ENCODE peak calls at places on chromosomes 16 and 17, in four cellular contexts. One of them, this sample, is unnamed.

GRCh38 chr17:21019976-21020575 is 22.7 kb downstream of the USP22 start:
- DNase-seq in fibroblast of lung: no peak
- DNase-seq in HAP-1: no peak
- DNase-seq in cardiac muscle cell: peak; percentile 54
- DNase-seq in this sample: no peak

GRCh38 chr17:3893003-3893719 is at the start of gene CAMKK1:
- DNase-seq in fibroblast of lung: peak; percentile 77
- DNase-seq in HAP-1: peak; percentile 83
- DNase-seq in cardiac muscle cell: peak; percentile 87
- DNase-seq in this sample: peak; percentile 96

GRCh38 chr17:79923974-79924638 is 84.9 kb upstream of the CBX4 start:
- DNase-seq in fibroblast of lung: no peak
- DNase-seq in HAP-1: peak; percentile 14
- DNase-seq in cardiac muscle cell: peak; percentile 37
- DNase-seq in this sample: peak; percentile 27

GRCh38 chr17:28634211-28634865 is 10.6 kb downstream of the BLTP2 start:
- DNase-seq in fibroblast of lung: no peak
- DNase-seq in HAP-1: no peak
- DNase-seq in cardiac muscle cell: no peak
- DNase-seq in this sample: no peak

GRCh38 chr17:31489295-31490018 is 98.0 kb downstream of the RAB11FIP4 start:
- DNase-seq in fibroblast of lung: no peak
- DNase-seq in HAP-1: no peak
- DNase-seq in cardiac muscle cell: no peak
- DNase-seq in this sample: no peak

GRCh38 chr17:54903375-54903774 is 2.7 kb downstream of the TOM1L1 start:
- DNase-seq in fibroblast of lung: peak; percentile 23
- DNase-seq in HAP-1: no peak
- DNase-seq in cardiac muscle cell: peak; percentile 18
- DNase-seq in this sample: peak; percentile 37

GRCh38 chr17:8955560-8955959 is 9.9 kb downstream of the PIK3R5 start:
- DNase-seq in fibroblast of lung: no peak
- DNase-seq in HAP-1: no peak
- DNase-seq in cardiac muscle cell: no peak
- DNase-seq in this sample: no peak

GRCh38 chr17:42553161-42553818 is 567 bp downstream of the HSD17B1 start:
- DNase-seq in fibroblast of lung: peak; percentile 56
- DNase-seq in HAP-1: peak; percentile 40
- DNase-seq in cardiac muscle cell: peak; percentile 62
- DNase-seq in this sample: no peak

GRCh38 chr16:27400751-27401620 is 988 bp upstream of the IL21R start:
- DNase-seq in fibroblast of lung: peak; percentile 75
- DNase-seq in HAP-1: no peak
- DNase-seq in cardiac muscle cell: peak; percentile 45
- DNase-seq in this sample: peak; percentile 25

GRCh38 chr16:57532251-57532625 is 4.1 kb downstream of the CCDC102A start:
- DNase-seq in fibroblast of lung: no peak
- DNase-seq in HAP-1: no peak
- DNase-seq in cardiac muscle cell: no peak
- DNase-seq in this sample: no peak

GRCh38 chr17:27552467-27552779 is 78.6 kb upstream of the LGALS9 start:
- DNase-seq in fibroblast of lung: peak; percentile 65
- DNase-seq in HAP-1: no peak
- DNase-seq in cardiac muscle cell: peak; percentile 47
- DNase-seq in this sample: peak; percentile 45

DNA sequence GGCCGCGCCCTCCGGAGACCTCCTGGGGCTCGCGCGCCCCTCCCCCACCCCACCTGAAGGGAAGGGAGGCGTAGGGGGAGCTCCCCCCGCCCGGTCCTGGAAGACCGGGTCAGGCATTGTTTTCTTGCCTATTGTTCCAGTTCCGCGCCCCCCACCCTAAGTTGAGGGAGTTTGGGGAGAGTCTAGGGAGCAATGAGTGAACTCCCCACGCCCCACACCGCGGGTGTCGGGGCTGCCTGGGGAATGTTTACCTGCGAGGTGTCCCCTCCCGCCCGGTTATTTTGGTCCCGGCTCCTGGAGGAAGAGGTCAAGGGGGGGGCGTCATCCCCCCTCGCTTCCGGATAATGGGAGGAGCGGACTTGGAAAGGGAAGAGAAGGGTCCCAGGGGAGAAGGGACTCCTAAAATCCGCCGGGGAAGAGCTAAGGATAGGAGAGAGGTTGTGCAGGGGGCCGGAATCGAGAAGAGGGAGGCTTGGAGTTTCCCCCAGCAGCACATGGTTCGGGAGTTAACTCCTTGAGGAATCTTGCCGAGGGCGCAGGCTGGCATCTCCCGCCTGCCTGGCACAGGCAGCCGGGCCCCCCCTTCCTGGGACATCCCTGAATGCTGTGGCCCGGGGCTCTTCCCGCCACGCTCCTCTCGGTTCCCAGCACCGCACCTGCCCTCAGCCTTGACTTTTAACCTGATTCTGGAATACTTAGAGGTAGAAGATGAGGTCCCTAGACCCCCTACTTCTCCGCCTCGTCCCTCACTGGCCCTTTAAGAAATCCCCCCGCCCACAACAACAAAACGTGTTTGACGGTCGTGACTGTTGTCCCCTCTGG is 941 bp downstream of the MLLT6 start:
- DNase-seq in fibroblast of lung: no peak
- DNase-seq in HAP-1: peak; percentile 84
- DNase-seq in cardiac muscle cell: peak; percentile 53
- DNase-seq in this sample: peak; percentile 56
- H3K27me3 ChIP-seq in fibroblast of lung: no peaks in the 10 kb centered on the region
- H3K27me3 ChIP-seq in HAP-1: no peaks in the 10 kb centered on the region
- H3K27me3 ChIP-seq in cardiac muscle cell: peaks cover 11% of the 10 kb centered on the region
- H3K27me3 ChIP-seq in this sample: no peaks in the 10 kb centered on the region

GRCh38 chr16:86805210-86805609 is 226.9 kb downstream of the FOXL1 start:
- DNase-seq in fibroblast of lung: no peak
- DNase-seq in HAP-1: no peak
- DNase-seq in cardiac muscle cell: no peak
- DNase-seq in this sample: no peak
- H3K27me3 ChIP-seq in fibroblast of lung: peaks cover 15% of the 10 kb centered on the region
- H3K27me3 ChIP-seq in HAP-1: peaks cover 11% of the 10 kb centered on the region
- H3K27me3 ChIP-seq in cardiac muscle cell: no peaks in the 10 kb centered on the region
- H3K27me3 ChIP-seq in this sample: peaks cover 97% of the 10 kb centered on the region

DNA sequence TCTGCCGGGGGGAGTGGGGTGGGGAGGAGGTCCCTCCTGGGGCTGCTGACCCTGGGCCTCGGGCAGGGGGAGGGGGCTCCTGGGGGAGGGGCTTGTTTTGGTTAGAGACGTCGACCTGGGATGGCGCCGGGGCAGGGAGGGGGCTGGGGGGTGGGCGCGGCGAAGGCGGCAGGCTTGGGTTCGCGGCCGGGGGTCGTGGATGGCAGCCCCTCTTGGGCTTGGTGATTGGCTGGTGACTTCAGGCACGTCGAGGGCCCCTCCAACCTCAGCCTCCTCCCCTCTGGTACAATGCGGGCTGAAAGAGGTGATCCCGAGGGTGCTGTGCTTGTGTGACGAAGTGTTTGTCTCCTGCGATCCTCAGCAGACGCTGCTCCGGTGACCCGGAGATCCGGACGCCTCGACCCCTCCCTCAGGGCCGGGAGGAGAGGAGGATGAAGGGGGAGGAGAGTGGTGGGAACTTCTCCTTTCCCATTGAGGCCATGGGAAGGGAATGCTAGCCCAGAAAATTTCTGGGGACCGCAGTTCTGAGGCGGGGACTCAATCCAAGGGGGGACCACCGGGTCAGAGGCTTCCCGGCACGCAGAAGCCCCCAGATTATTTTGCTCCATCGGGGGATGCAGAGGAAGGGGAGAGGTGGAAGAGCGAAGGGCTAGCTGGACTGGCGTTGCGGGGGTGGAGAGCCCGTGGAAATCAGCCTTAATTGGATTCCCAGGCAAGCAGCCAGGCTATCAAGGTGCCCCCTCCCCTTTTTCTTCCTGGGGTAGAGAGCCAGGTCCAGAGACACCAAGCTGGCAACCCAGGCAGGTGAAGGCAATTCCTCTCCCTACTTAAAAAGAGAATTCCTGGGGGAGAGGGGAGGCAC is 44.0 kb downstream of the RAI1 start:
- DNase-seq in fibroblast of lung: no peak
- DNase-seq in HAP-1: no peak
- DNase-seq in cardiac muscle cell: no peak
- DNase-seq in this sample: no peak
- H3K27me3 ChIP-seq in fibroblast of lung: no peaks in the 10 kb centered on the region
- H3K27me3 ChIP-seq in HAP-1: no peaks in the 10 kb centered on the region
- H3K27me3 ChIP-seq in cardiac muscle cell: peaks cover 18% of the 10 kb centered on the region
- H3K27me3 ChIP-seq in this sample: no peaks in the 10 kb centered on the region

GRCh38 chr16:86877108-86877507 is 298.8 kb downstream of the FOXL1 start:
- DNase-seq in fibroblast of lung: no peak
- DNase-seq in HAP-1: no peak
- DNase-seq in cardiac muscle cell: no peak
- DNase-seq in this sample: no peak

GRCh38 chr16:86880316-86881117 is 302.2 kb downstream of the FOXL1 start:
- DNase-seq in fibroblast of lung: peak; percentile 38
- DNase-seq in HAP-1: no peak
- DNase-seq in cardiac muscle cell: no peak
- DNase-seq in this sample: no peak

GRCh38 chr16:86879268-86879667 is 300.9 kb downstream of the FOXL1 start:
- DNase-seq in fibroblast of lung: no peak
- DNase-seq in HAP-1: no peak
- DNase-seq in cardiac muscle cell: no peak
- DNase-seq in this sample: no peak

GRCh38 chr16:86877835-86878234 is 299.5 kb downstream of the FOXL1 start:
- DNase-seq in fibroblast of lung: no peak
- DNase-seq in HAP-1: no peak
- DNase-seq in cardiac muscle cell: no peak
- DNase-seq in this sample: no peak

DNA sequence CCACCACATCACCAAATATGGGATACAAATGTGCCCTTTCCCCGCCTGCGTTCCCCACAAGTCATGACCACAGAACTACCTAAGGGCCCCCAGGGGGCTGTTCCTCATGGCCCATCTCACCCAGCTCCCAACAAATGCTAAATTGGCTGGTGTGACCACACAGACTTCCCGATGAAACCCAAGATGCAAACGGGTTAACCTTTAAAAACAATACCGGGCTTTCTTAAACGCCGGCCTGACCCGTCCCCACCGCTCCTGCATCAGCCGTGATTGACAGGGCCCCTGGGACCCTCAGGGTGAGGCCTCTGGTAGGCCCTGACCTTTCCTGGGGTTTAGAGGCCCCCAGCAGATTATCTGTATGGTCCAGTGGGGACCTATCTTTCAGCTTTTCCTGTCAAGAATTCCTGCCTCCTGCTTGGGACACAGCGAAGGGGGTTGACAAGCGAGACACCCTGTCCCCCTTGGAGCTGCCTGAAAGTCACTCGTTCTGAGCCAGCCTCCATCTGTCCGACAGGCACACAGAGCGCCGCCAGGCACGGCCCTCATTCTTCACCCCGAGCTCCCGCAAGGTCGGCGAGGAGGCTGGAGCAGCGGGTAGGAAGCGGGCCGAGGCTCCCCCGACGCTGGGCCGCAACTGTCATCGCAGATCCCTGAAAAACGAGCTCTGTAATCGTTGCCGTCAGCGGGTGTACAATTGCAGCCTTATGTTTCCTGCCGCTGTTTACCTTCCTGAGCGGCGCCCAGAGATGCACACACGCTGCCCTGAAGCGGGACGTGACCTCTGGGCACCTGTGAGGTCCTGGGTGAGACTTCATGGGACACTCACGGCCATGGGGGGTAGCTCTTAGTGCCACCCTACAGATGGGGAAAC is 300.2 kb downstream of the FOXL1 start:
- DNase-seq in fibroblast of lung: no peak
- DNase-seq in HAP-1: no peak
- DNase-seq in cardiac muscle cell: no peak
- DNase-seq in this sample: no peak
- H3K27me3 ChIP-seq in fibroblast of lung: peaks cover 7% of the 10 kb centered on the region
- H3K27me3 ChIP-seq in HAP-1: no peaks in the 10 kb centered on the region
- H3K27me3 ChIP-seq in cardiac muscle cell: no peaks in the 10 kb centered on the region
- H3K27me3 ChIP-seq in this sample: peaks cover 66% of the 10 kb centered on the region

GRCh38 chr17:81807839-81808238 is 3.9 kb downstream of the GCGR start:
- DNase-seq in fibroblast of lung: no peak
- DNase-seq in HAP-1: no peak
- DNase-seq in cardiac muscle cell: no peak
- DNase-seq in this sample: no peak
- H3K27me3 ChIP-seq in fibroblast of lung: peaks cover 44% of the 10 kb centered on the region
- H3K27me3 ChIP-seq in HAP-1: peaks cover 59% of the 10 kb centered on the region
- H3K27me3 ChIP-seq in cardiac muscle cell: peaks cover 70% of the 10 kb centered on the region
- H3K27me3 ChIP-seq in this sample: peaks cover 44% of the 10 kb centered on the region

DNA sequence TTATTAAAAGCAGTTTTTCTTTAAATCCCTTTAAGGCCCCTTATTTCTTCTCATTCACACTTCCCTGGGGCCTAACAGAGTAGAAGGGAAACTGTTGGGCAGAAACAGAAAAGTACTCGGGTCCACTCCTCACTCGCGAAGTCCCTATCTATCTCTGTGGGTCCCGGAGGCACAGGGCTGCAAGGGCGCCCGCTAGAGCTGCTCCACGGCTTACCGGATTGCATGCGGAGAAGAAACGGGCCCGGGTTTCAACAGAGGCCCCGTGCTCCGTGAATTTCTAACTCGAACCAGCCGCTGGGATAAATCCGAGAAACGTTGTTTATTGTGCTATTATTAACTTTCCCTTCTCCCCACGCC is 4.3 kb downstream of the CBLN1 start:
- DNase-seq in fibroblast of lung: no peak
- DNase-seq in HAP-1: no peak
- DNase-seq in cardiac muscle cell: no peak
- DNase-seq in this sample: peak; percentile 12
- H3K27me3 ChIP-seq in fibroblast of lung: peaks cover 42% of the 10 kb centered on the region
- H3K27me3 ChIP-seq in HAP-1: peaks cover 52% of the 10 kb centered on the region
- H3K27me3 ChIP-seq in cardiac muscle cell: peaks cover 93% of the 10 kb centered on the region
- H3K27me3 ChIP-seq in this sample: peaks cover 76% of the 10 kb centered on the region

GRCh38 chr16:3838600-3839401 is 41.7 kb downstream of the CREBBP start:
- DNase-seq in fibroblast of lung: peak; percentile 47
- DNase-seq in HAP-1: no peak
- DNase-seq in cardiac muscle cell: peak; percentile 59
- DNase-seq in this sample: peak; percentile 44

GRCh38 chr16:3839402-3840184 is 40.9 kb downstream of the CREBBP start:
- DNase-seq in fibroblast of lung: no peak
- DNase-seq in HAP-1: no peak
- DNase-seq in cardiac muscle cell: no peak
- DNase-seq in this sample: no peak

GRCh38 chr16:3837851-3838564 is 42.5 kb downstream of the CREBBP start:
- DNase-seq in fibroblast of lung: no peak
- DNase-seq in HAP-1: no peak
- DNase-seq in cardiac muscle cell: no peak
- DNase-seq in this sample: no peak

GRCh38 chr16:3842994-3843393 is 37.5 kb downstream of the CREBBP start:
- DNase-seq in fibroblast of lung: no peak
- DNase-seq in HAP-1: no peak
- DNase-seq in cardiac muscle cell: peak; percentile 57
- DNase-seq in this sample: peak; percentile 71

DNA sequence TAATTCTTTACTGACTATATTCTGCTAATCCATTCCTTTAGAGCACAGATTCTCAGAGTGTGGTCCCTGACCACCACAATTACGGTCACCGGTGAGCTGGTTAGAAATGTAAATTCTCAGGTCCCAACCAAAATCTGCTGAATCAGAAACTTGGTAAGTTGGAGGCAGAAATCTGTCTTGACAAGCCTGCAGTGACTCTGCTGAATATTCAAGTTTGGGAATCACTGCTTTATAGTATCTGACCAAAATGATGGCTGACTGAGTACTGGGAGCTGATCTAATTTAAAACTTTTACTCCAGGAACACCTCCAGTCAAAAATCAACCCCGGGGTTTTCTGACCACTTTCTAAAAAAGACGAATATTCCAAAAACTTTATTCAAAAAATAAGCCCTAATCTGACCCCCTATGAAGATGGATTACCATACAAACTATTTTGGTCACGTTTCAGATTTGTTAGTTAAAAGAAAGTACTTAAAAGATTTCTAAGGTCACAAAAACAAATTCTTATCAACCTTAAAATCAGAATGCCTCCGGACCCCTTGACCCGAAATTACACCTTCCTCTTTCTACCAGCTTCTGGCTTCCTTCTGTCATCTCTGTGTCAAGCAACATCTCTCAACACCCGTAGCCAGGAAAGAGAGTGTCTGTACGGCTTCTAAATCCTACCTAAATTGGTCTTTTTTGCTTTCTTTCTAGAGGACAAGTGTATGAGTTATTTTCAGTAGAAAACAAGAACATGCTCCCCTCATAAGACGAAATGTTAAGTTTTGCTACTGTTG is 38.6 kb downstream of the CREBBP start:
- DNase-seq in fibroblast of lung: no peak
- DNase-seq in HAP-1: no peak
- DNase-seq in cardiac muscle cell: no peak
- DNase-seq in this sample: no peak
- H3K27me3 ChIP-seq in fibroblast of lung: no peaks in the 10 kb centered on the region
- H3K27me3 ChIP-seq in HAP-1: no peaks in the 10 kb centered on the region
- H3K27me3 ChIP-seq in cardiac muscle cell: no peaks in the 10 kb centered on the region
- H3K27me3 ChIP-seq in this sample: no peaks in the 10 kb centered on the region

This sample was measured in adipocyte.